ENCODE peak calls at places on chromosomes 1 and 21, in nine cellular contexts. Q, W, B, Y, M, G, H, A and T are unnamed samples.

GRCh38 chr1:119946724-119947123 is 50.4 kb upstream of the ADAM30 start:
- DNase-seq in Y (no peak), H (no peak), M (no peak), Q (peak), A (no peak), W (no peak), G (no peak), B (no peak), T (no peak)

GRCh38 chr1:178632619-178633018 is 92.4 kb upstream of the RALGPS2 start:
- DNase-seq in H (no peak), Q (peak), M (no peak), A (no peak), B (no peak), G (no peak), Y (no peak), W (no peak), T (no peak)

GRCh38 chr1:231693361-231694080 is 66.9 kb downstream of the DISC1 start:
- DNase-seq in A (no peak), Q (no peak), Y (no peak), W (peak), G (no peak), H (no peak), M (no peak), B (no peak), T (no peak)

GRCh38 chr1:42721926-42722325 is 18.1 kb downstream of the CLDN19 start:
- DNase-seq in W (no peak), M (no peak), A (no peak), Q (no peak), G (no peak), B (no peak), H (no peak), Y (no peak), T (no peak)

GRCh38 chr1:67987046-67987799 is 63.2 kb downstream of the DIRAS3 start:
- DNase-seq in B (peak), Y (no peak), W (no peak), Q (peak), G (peak), H (no peak), A (peak), M (no peak), T (no peak)

GRCh38 chr1:220454155-220454777 is 73.7 kb upstream of the MARK1 start:
- DNase-seq in A (no peak), Y (peak), B (no peak), Q (no peak), G (no peak), M (no peak), W (no peak), H (no peak), T (no peak)

GRCh38 chr1:152873495-152873894 is 4.6 kb upstream of the SMCP start:
- DNase-seq in M (no peak), Q (peak), G (no peak), Y (no peak), B (no peak), A (no peak), W (no peak), H (no peak), T (no peak)

GRCh38 chr1:110309768-110310167 is 29.4 kb upstream of the RBM15 start:
- DNase-seq in Y (no peak), Q (peak), A (peak), B (peak), W (no peak), M (no peak), H (no peak), G (no peak), T (no peak)

GRCh38 chr1:111582644-111583618 is 36.7 kb upstream of the RAP1A start:
- DNase-seq in Q (no peak), M (no peak), W (no peak), H (no peak), Y (no peak), G (no peak), A (no peak), B (peak), T (no peak)

GRCh38 chr21:32335601-32336575 is 37.2 kb downstream of the MRAP start:
- DNase-seq in B (peak), Q (peak), W (no peak), H (no peak), G (no peak), A (no peak), Y (no peak), M (no peak), T (no peak)

GRCh38 chr1:151009206-151009587 is 948 bp downstream of the PRUNE1 start:
- DNase-seq in H (no peak), A (no peak), B (peak), M (no peak), G (no peak), Y (no peak), W (no peak), Q (peak), T (no peak)

GRCh38 chr1:117686907-117687306 is 81.1 kb downstream of the TENT5C start:
- DNase-seq in H (no peak), M (no peak), Y (no peak), G (peak), B (peak), W (no peak), Q (peak), A (no peak), T (no peak)

GRCh38 chr1:77889240-77889637 is 815 bp downstream of the NEXN start:
- DNase-seq in W (no peak), Q (peak), B (peak), G (no peak), M (peak), Y (peak), H (no peak), A (peak), T (no peak)

GRCh38 chr1:14733053-14733778 is 134.7 kb downstream of the KAZN start:
- DNase-seq in H (no peak), W (no peak), G (no peak), M (peak), Q (peak), A (peak), B (no peak), Y (peak), T (no peak)

GRCh38 chr1:35544976-35545375 is 12.2 kb downstream of the KIAA0319L start:
- DNase-seq in M (peak), B (peak), Q (no peak), H (peak), Y (peak), W (no peak), A (peak), G (peak), T (no peak)

GRCh38 chr1:194104247-194104844 is 917.9 kb upstream of the B3GALT2 start:
- DNase-seq in B (no peak), Y (no peak), W (no peak), A (peak), G (no peak), H (no peak), M (no peak), Q (no peak), T (no peak)

GRCh38 chr1:99645699-99646531 is at the start of gene PALMD:
- DNase-seq in H (peak), A (peak), Q (peak), W (peak), Y (peak), B (no peak), M (peak), G (peak), T (peak)

GRCh38 chr1:63624911-63625310 is 31.7 kb downstream of the PGM1 start:
- DNase-seq in M (no peak), A (no peak), G (no peak), B (peak), W (no peak), Q (peak), H (no peak), Y (no peak), T (no peak)

GRCh38 chr1:10745886-10746455 is 50.5 kb downstream of the CASZ1 start:
- DNase-seq in W (peak), H (no peak), Y (no peak), A (no peak), Q (no peak), B (no peak), G (no peak), M (no peak), T (no peak)
- H3K4me3 ChIP-seq in W (no peak), H (no peak), Y (no peak), A (no peak), Q (no peak), B (no peak), G (no peak), M (no peak), T (no peak)

DNA sequence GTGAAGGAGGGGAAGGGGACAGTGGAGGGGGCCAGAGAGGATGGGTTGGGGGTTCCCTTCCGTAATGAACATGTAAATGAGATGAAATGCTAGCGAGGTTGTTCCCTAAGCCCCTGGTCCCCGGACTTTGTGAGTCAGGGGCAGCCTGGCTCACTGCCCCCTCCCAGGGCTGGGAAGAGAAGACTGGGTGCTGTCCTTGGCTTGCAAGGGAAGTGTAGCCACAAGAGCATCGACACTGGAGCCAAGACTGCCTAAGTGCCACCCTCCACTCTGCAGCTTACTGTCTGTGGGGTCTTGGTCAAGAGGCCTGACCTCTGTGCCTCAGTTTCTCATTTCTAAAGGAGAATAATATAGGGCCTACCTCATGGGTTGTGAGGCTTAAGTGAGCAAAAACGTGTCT is 483 bp downstream of the PEAR1 start:
- DNase-seq in Y (no peak), H (no peak), M (no peak), Q (peak), W (no peak), A (no peak), B (no peak), G (no peak), T (no peak)
- H3K4me3 ChIP-seq in Y (peak), H (peak), M (peak), Q (peak), W (peak), A (no peak), B (no peak), G (no peak), T (peak)

DNA sequence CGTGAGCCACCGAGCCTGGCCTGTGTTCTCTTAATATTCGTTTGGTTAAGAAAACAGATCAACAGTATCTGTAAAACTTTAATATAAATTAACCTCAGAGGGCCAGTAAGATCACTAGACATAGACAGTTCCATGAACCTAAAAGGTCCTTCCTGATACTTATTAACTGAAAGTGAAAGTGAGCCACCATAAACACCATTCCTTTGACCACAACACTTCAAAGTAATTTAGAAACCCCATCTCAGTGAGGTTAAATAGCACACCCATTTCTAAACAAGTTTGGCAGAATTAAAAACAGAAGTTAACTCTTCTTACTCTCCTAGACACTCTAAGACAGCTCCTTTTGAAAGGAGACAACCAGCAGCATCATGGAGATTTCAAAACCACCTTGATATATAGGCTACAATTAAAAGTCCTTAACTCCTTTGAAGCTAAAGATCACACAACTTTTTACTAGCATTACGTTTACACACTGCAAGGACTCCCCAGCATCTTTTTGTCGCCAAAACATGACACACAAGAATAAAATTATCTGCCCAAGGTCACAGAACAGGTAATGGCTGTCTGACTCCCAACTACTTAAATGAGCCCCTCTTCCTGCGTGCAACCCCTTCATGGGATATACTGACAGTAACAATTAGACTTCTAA is 2.2 kb downstream of the RNF19B start:
- DNase-seq in H (no peak), M (no peak), B (no peak), Y (no peak), W (no peak), A (no peak), G (no peak), Q (no peak), T (no peak)
- H3K4me3 ChIP-seq in H (peak), M (peak), B (peak), Y (peak), W (peak), A (peak), G (no peak), Q (peak), T (peak)

GRCh38 chr1:61953076-61953789 is 211.0 kb downstream of the PATJ start:
- DNase-seq in W (no peak), Q (no peak), M (no peak), Y (no peak), B (no peak), A (no peak), G (no peak), H (no peak), T (no peak)
- H3K4me3 ChIP-seq in W (peak), Q (no peak), M (no peak), Y (no peak), B (no peak), A (no peak), G (no peak), H (peak), T (no peak)

GRCh38 chr1:203364013-203364730 is 13.2 kb upstream of the FMOD start:
- DNase-seq in H (no peak), A (peak), M (no peak), W (peak), B (peak), G (no peak), Y (no peak), Q (no peak), T (peak)

GRCh38 chr1:203368624-203369451 is 17.9 kb upstream of the FMOD start:
- DNase-seq in M (no peak), W (peak), Q (peak), G (peak), B (peak), Y (no peak), H (peak), A (peak), T (peak)

GRCh38 chr1:203367051-203367450 is 16.1 kb upstream of the FMOD start:
- DNase-seq in B (no peak), A (no peak), W (no peak), Y (no peak), M (no peak), Q (no peak), G (no peak), H (no peak), T (no peak)

GRCh38 chr1:203364806-203365205 is 13.9 kb upstream of the FMOD start:
- DNase-seq in Q (no peak), Y (no peak), H (no peak), B (no peak), G (no peak), A (peak), W (no peak), M (no peak), T (no peak)

GRCh38 chr1:203366476-203366875 is 15.6 kb upstream of the FMOD start:
- DNase-seq in M (no peak), B (no peak), Q (peak), A (no peak), Y (no peak), H (no peak), W (no peak), G (no peak), T (no peak)
- H3K4me3 ChIP-seq in M (no peak), B (no peak), Q (no peak), A (no peak), Y (no peak), H (no peak), W (no peak), G (no peak), T (no peak)

GRCh38 chr1:241787691-241788090 is 60.3 kb upstream of the EXO1 start:
- DNase-seq in M (no peak), G (no peak), A (no peak), W (no peak), H (no peak), Y (no peak), Q (no peak), B (no peak), T (no peak)
- H3K4me3 ChIP-seq in M (no peak), G (no peak), A (no peak), W (no peak), H (no peak), Y (no peak), Q (no peak), B (no peak), T (no peak)

GRCh38 chr1:116553386-116554115 is 17.3 kb downstream of the CD58 start:
- DNase-seq in B (no peak), G (no peak), H (no peak), Y (peak), A (no peak), M (no peak), Q (no peak), W (no peak), T (no peak)
- H3K4me3 ChIP-seq in B (no peak), G (no peak), H (no peak), Y (no peak), A (no peak), M (no peak), Q (no peak), W (no peak), T (no peak)

GRCh38 chr1:247334378-247335133 is 2.9 kb upstream of the ZNF496 start:
- DNase-seq in Y (no peak), M (no peak), Q (no peak), A (no peak), G (no peak), H (no peak), B (no peak), W (no peak), T (no peak)
- H3K4me3 ChIP-seq in Y (peak), M (no peak), Q (no peak), A (no peak), G (no peak), H (no peak), B (no peak), W (no peak), T (no peak)

GRCh38 chr1:244353572-244354091 is 98.1 kb downstream of the ADSS2 start:
- DNase-seq in M (peak), A (peak), Y (peak), H (peak), W (peak), G (peak), B (peak), Q (peak), T (peak)
- H3K4me3 ChIP-seq in M (no peak), A (no peak), Y (no peak), H (no peak), W (no peak), G (no peak), B (no peak), Q (no peak), T (no peak)

GRCh38 chr1:40476924-40477679 is at the start of gene ZFP69:
- DNase-seq in B (peak), G (peak), M (peak), Q (peak), W (peak), Y (peak), H (peak), A (peak), T (peak)

GRCh38 chr1:40479156-40479555 is 2.1 kb downstream of the ZFP69 start:
- DNase-seq in A (no peak), Y (no peak), G (no peak), Q (no peak), M (no peak), B (no peak), W (no peak), H (no peak), T (no peak)

GRCh38 chr1:40477680-40478057 is 579 bp downstream of the ZFP69 start:
- DNase-seq in M (no peak), G (no peak), Y (no peak), A (peak), H (peak), W (no peak), Q (peak), B (peak), T (peak)

GRCh38 chr1:40475268-40475667 is 1.8 kb upstream of the ZFP69 start:
- DNase-seq in W (no peak), A (no peak), Q (no peak), G (no peak), H (no peak), Y (no peak), B (no peak), M (no peak), T (no peak)

GRCh38 chr1:40478276-40478675 is 1.2 kb downstream of the ZFP69 start:
- DNase-seq in M (no peak), B (no peak), H (no peak), W (no peak), A (no peak), Q (no peak), G (no peak), Y (no peak), T (no peak)
- H3K4me3 ChIP-seq in M (peak), B (peak), H (no peak), W (peak), A (peak), Q (peak), G (no peak), Y (peak), T (no peak)